ENCODE peak calls at places on chromosomes 4 and X, in four cellular contexts. V, N, B and T are unnamed samples.

GRCh38 chr4:114599231-114600065 is 841 bp downstream of the UGT8 start:
- DNase-seq in V (no peak), N (no peak), B (no peak), T (no peak)

GRCh38 chrX:22351966-22352365 is 79.3 kb downstream of the CBLL2 start:
- DNase-seq in N (no peak), V (no peak), B (no peak), T (no peak)

GRCh38 chr4:72323227-72323626 is 245.8 kb downstream of the ADAMTS3 start:
- DNase-seq in N (no peak), V (no peak), B (no peak), T (no peak)

GRCh38 chrX:3129256-3129655 is 88.0 kb downstream of the ARSF start:
- DNase-seq in V (no peak), N (no peak), B (no peak), T (no peak)

GRCh38 chrX:16023790-16024734 is 99.3 kb upstream of the GRPR start:
- DNase-seq in V (no peak), N (no peak), B (no peak), T (no peak)

GRCh38 chrX:101108293-101108692 is 10.3 kb downstream of the CENPI start:
- DNase-seq in V (no peak), N (no peak), B (no peak), T (no peak)

GRCh38 chr4:10182446-10183424 is 66.1 kb upstream of the WDR1 start:
- DNase-seq in N (no peak), B (no peak), V (no peak), T (no peak)

GRCh38 chrX:149830192-149830873 is 48.6 kb downstream of the MAGEA9 start:
- DNase-seq in N (no peak), V (no peak), B (no peak), T (no peak)

GRCh38 chrX:120309873-120310730 is 1.2 kb downstream of the TMEM255A start:
- DNase-seq in N (peak), B (no peak), V (peak), T (no peak)

GRCh38 chr4:161419822-161420221 is 744.0 kb downstream of the FSTL5 start:
- DNase-seq in B (no peak), V (no peak), N (no peak), T (no peak)

GRCh38 chrX:100381613-100382012 is 28.5 kb downstream of the PCDH19 start:
- DNase-seq in B (no peak), N (no peak), V (no peak), T (no peak)

GRCh38 chrX:23854945-23855344 is 52.8 kb downstream of the APOO start:
- DNase-seq in N (no peak), B (no peak), V (no peak), T (no peak)

GRCh38 chr4:752196-752861 is 46.7 kb downstream of the PCGF3 start:
- DNase-seq in B (no peak), V (no peak), N (no peak), T (no peak)

GRCh38 chrX:97397371-97397770 is 513.7 kb downstream of the RPA4 start:
- DNase-seq in B (no peak), N (no peak), V (no peak), T (no peak)

GRCh38 chrX:115173181-115173580 is 16.0 kb upstream of the RBMXL3 start:
- DNase-seq in V (no peak), N (no peak), B (no peak), T (no peak)

GRCh38 chr4:141409556-141409955 is 188.9 kb downstream of the ZNF330 start:
- DNase-seq in B (no peak), V (no peak), N (no peak), T (no peak)

GRCh38 chr4:8117278-8117682 is 41.3 kb downstream of the ABLIM2 start:
- DNase-seq in B (no peak), N (no peak), V (peak), T (no peak)

GRCh38 chrX:129158505-129158904 is 364.8 kb downstream of the SMARCA1 start:
- DNase-seq in V (no peak), N (no peak), B (no peak), T (no peak)

GRCh38 chrX:34503119-34503518 is 154.0 kb downstream of the TMEM47 start:
- DNase-seq in B (no peak), V (no peak), N (no peak), T (no peak)

GRCh38 chr4:2350982-2351381 is 67.5 kb downstream of the ZFYVE28 start:
- DNase-seq in V (no peak), B (no peak), N (no peak), T (no peak)

GRCh38 chr4:170652571-170652970 is 562.8 kb upstream of the AADAT start:
- DNase-seq in B (no peak), V (no peak), N (no peak), T (no peak)

GRCh38 chr4:99821918-99822503 is 5.4 kb downstream of the DAPP1 start:
- DNase-seq in N (no peak), B (no peak), V (no peak), T (no peak)

GRCh38 chrX:63282828-63283227 is 68.3 kb downstream of the SPIN4 start:
- DNase-seq in N (no peak), V (no peak), B (no peak), T (no peak)

GRCh38 chr4:37802068-37802666 is 24.3 kb upstream of the PGM2 start:
- DNase-seq in B (no peak), V (peak), N (peak), T (peak)

GRCh38 chrX:7514871-7515599 is 327.9 kb upstream of the VCX start:
- DNase-seq in N (no peak), V (no peak), B (no peak), T (no peak)

GRCh38 chr4:110618091-110619000 is 4.5 kb downstream of the PITX2 start:
- DNase-seq in B (no peak), N (peak), V (no peak), T (no peak)

GRCh38 chrX:40150503-40150902 is 52.7 kb upstream of the BCOR start:
- DNase-seq in N (no peak), V (no peak), B (no peak), T (no peak)

GRCh38 chrX:50067435-50068292 is 133.1 kb downstream of the AKAP4 start:
- DNase-seq in V (no peak), N (peak), B (no peak), T (no peak)

GRCh38 chrX:1412551-1413161 is 20.7 kb upstream of the SLC25A6 start:
- DNase-seq in N (no peak), B (no peak), V (no peak), T (no peak)

GRCh38 chrX:39652336-39652735 is 445.4 kb downstream of the BCOR start:
- DNase-seq in V (no peak), B (no peak), N (no peak), T (no peak)

GRCh38 chrX:11893933-11894710 is 136.1 kb downstream of the MSL3 start:
- DNase-seq in V (no peak), N (no peak), B (no peak), T (no peak)

GRCh38 chr4:66923081-66923865 is 622.0 kb downstream of the CENPC start:
- DNase-seq in N (no peak), B (no peak), V (no peak), T (no peak)

GRCh38 chr4:55947912-55948725 is 626 bp upstream of the CEP135 start:
- DNase-seq in V (no peak), B (peak), N (no peak), T (peak)